ENCODE peak calls at places on chromosomes 16 and 17, in ten cellular contexts. A is thoracic aorta, L is aorta, X is psoas muscle, S is cardiac muscle cell, B is OCI-LY7, H is uterus, K is lower lobe of right lung, P is PC-9, W is GM23338. G is an unnamed sample. For H3K4me1, the result is how much of the 10 kb centered on the place peaks cover.

GRCh38 chr16:80693553-80693952 is 110.8 kb downstream of the CDYL2 start:
- DNase-seq in A (no peak), L (no peak), X (no peak), S (no peak), B (no peak), H (no peak), K (no peak), P (no peak), W (no peak), G (no peak)

GRCh38 chr16:85612801-85613608 is at the start of gene GSE1:
- DNase-seq in A (peak), L (peak), X (peak), S (peak), B (peak), H (peak), K (peak), P (peak), W (peak), G (peak)

GRCh38 chr17:51144266-51145022 is 8.9 kb upstream of the NME1 start:
- DNase-seq in A (no peak), L (no peak), X (no peak), S (no peak), B (no peak), H (no peak), K (no peak), P (no peak), W (no peak), G (peak)

GRCh38 chr16:69116911-69117310 is 11.5 kb downstream of the HAS3 start:
- DNase-seq in A (no peak), L (no peak), X (no peak), S (no peak), B (no peak), H (no peak), K (no peak), P (no peak), W (no peak), G (no peak)

GRCh38 chr17:27569257-27569722 is 61.7 kb upstream of the LGALS9 start:
- DNase-seq in A (no peak), L (no peak), X (peak), S (peak), B (peak), H (peak), K (peak), P (peak), W (peak), G (peak)

GRCh38 chr17:20068445-20068844 is 59.3 kb downstream of the SPECC1 start:
- DNase-seq in A (no peak), L (no peak), X (no peak), S (no peak), B (no peak), H (no peak), K (no peak), P (no peak), W (no peak), G (no peak)

GRCh38 chr16:64730261-64730660 is 391.6 kb downstream of the CDH11 start:
- DNase-seq in A (no peak), L (no peak), X (no peak), S (no peak), B (no peak), H (no peak), K (no peak), P (no peak), W (no peak), G (no peak)

GRCh38 chr16:27243725-27244362 is 24.7 kb downstream of the NSMCE1 start:
- DNase-seq in A (no peak), L (no peak), X (no peak), S (no peak), B (no peak), H (no peak), K (peak), P (no peak), W (no peak), G (no peak)

GRCh38 chr17:75557075-75557851 is 30.3 kb upstream of the MYO15B start:
- DNase-seq in A (no peak), L (no peak), X (no peak), S (peak), B (no peak), H (peak), K (peak), P (peak), W (no peak), G (peak)

GRCh38 chr16:55779391-55780094 is 53.4 kb downstream of the CES1 start:
- DNase-seq in A (no peak), L (no peak), X (no peak), S (no peak), B (no peak), H (no peak), K (no peak), P (no peak), W (no peak), G (no peak)

DNA sequence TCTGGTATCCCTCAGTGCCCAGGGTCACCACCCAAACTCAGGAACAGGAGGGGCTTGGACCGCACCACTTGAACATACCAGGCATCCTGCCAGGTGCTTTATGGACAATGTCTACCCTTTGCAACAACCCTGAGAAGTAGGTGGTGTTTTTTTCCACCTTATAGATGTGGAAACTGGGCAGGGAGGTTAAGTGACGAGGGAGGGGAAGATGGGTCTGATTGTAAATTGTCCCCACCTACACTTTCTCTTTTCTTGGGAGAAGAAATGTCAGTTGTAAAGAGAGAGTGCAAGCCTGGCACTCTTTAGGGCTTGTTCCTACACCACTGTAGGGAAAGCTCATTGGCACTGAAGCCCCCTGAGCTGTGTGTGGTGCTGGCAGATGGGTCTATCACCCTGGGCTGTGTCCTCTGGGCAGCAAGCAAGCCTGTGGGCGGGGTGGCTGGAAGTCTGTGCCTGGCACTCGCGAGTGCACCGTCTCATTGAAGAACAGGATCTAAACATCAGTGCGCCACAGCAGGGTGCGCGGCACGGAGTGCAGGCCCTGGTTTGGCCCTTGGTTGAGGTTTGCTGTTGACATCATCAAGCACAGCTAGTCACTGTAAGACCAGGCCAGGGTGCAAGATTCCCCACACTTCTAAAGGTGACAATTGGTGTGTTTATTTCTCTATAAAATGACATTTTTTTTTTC is 15.1 kb downstream of the NOD2 start:
- DNase-seq in A (no peak), L (no peak), X (no peak), S (no peak), B (no peak), H (no peak), K (peak), P (no peak), W (no peak), G (no peak)
- H3K4me1 ChIP-seq in A (under half), L (under half), X (under half), S (under half), B (under half), H (under half), K (under half), P (under half), W (under half), G (under half)

GRCh38 chr17:42989146-42989545 is 8.8 kb downstream of the RUNDC1 start:
- DNase-seq in A (no peak), L (no peak), X (no peak), S (no peak), B (no peak), H (no peak), K (no peak), P (no peak), W (no peak), G (no peak)

GRCh38 chr17:42989726-42990652 is 8.2 kb upstream of the RPL27 start:
- DNase-seq in A (no peak), L (no peak), X (no peak), S (no peak), B (no peak), H (no peak), K (no peak), P (no peak), W (no peak), G (no peak)

GRCh38 chr17:42992872-42993271 is 5.3 kb upstream of the RPL27 start:
- DNase-seq in A (no peak), L (no peak), X (no peak), S (no peak), B (no peak), H (no peak), K (no peak), P (no peak), W (no peak), G (no peak)

DNA sequence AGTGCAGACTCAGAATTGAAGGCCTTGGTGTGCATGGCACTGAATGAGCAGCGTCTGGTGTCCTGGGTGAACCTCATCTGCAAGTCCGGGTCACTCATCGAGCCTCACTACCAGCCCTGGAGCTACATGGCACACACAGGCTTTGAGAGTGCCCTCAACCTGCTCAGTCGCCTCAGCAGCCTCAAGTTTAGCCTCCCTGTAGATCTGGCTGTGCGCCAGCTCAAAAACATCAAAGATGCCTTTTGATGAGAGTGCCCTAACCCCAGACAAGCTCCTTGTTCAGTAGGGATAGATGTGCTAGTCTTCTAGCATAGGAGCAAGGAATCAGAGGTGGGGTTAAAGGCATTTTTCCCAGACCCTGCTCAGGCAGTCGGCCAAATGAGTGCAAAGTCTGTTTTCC is 6.7 kb upstream of the RPL27 start:
- DNase-seq in A (no peak), L (no peak), X (no peak), S (no peak), B (no peak), H (no peak), K (no peak), P (no peak), W (no peak), G (no peak)
- H3K27ac ChIP-seq in A (no peak), L (no peak), X (no peak), S (no peak), B (no peak), H (no peak), K (no peak), P (peak), W (no peak), G (no peak)

DNA sequence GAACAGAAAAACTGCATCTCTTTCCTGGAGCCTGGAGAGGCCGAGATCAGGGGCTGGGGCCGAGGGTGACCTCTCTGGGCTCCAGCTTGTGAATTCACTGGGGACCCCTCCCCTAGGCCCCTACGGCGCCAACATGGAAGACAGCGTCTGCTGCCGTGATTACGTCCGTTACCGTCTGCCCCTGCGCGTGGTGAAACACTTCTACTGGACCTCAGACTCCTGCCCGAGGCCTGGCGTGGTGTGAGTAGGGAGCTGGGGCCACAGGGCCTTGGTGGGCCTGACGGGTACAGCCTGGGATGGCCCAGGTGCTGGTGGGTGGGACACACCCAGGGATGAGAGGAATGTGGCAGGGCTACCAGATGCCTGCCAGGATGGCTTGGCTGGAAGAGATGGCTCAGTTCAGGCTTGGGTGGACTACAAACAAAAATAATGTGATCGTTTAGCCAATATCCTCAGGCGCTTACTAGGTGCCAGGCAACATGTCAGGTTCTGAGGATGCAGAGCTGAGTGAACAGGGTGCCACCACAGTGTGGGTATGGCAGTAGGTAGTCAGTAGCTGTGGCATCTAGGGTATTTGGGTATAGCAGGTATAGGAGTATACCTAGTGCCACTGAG is 1.8 kb downstream of the CCL22 start:
- DNase-seq in A (no peak), L (no peak), X (no peak), S (no peak), B (no peak), H (no peak), K (no peak), P (no peak), W (no peak), G (no peak)
- H3K4me3 ChIP-seq in A (no peak), L (no peak), X (no peak), S (no peak), B (no peak), H (no peak), K (no peak), P (no peak), W (no peak), G (no peak)

GRCh38 chr16:82259731-82260130 is 89.7 kb upstream of the MPHOSPH6 start:
- DNase-seq in A (no peak), L (no peak), X (no peak), S (no peak), B (no peak), H (no peak), K (no peak), P (no peak), W (no peak), G (no peak)
- H3K4me1 ChIP-seq in A (under half), L (under half), X (under half), S (under half), B (under half), H (under half), K (under half), P (under half), W (under half), G (under half)

GRCh38 chr17:32926183-32926582 is 1.8 kb upstream of the TMEM98 start:
- DNase-seq in A (no peak), L (no peak), X (no peak), S (no peak), B (no peak), H (no peak), K (no peak), P (no peak), W (no peak), G (no peak)
- H3K27ac ChIP-seq in A (no peak), L (no peak), X (no peak), S (no peak), B (no peak), H (no peak), K (no peak), P (no peak), W (no peak), G (no peak)

GRCh38 chr17:72852267-72852945 is 240.1 kb downstream of the SLC39A11 start:
- DNase-seq in A (no peak), L (no peak), X (no peak), S (no peak), B (no peak), H (no peak), K (no peak), P (no peak), W (no peak), G (no peak)
- H3K4me3 ChIP-seq in A (no peak), L (no peak), X (no peak), S (no peak), B (no peak), H (no peak), K (no peak), P (no peak), W (no peak), G (no peak)

DNA sequence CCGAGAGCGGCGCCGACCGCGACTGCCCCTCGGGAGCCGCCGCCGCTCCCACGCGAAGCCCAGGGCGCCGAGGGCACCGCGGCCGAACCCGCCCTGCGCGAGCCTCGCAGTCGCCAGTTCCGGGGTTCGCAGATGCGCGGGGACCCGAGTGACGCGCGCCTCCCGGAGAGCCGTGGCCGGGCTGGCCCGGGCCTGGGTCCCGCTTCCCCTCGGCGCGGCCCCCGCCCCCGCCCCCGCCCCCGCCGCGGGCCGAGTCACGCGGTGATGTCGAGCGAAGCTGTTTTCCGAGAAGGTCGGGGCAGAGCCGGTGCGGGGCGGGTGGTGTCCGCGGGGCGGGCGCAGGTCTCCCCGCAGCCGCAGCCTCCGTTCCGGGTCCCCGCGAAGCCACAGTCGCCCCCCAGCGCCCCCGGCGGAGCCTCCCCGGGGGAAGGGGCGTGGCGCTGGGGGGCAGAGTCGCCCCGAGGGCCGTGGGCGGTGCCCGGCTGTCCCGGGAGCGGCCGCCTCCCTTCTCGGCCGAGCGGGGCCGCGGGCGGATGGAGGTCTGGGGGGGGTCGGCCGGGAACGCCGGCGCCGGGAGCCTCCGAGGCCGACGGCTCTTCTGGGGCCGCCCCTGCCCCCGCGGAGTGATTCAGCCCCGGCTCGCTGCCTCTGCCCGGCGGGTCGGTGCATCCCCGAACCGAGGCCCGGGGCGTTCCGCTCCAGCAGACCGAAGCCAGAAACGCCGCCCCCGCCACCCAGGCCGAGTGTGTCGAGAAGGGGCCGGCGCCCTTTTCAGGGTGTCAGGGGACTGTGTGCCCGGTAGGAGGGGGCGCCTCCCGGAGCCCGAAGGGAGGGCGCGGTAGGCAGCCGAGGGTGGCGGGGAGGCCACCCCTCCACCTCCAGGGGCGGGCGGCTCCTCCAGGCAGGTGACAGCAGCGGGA is 1.5 kb downstream of the METRNL start:
- DNase-seq in A (no peak), L (peak), X (no peak), S (peak), B (peak), H (peak), K (peak), P (peak), W (peak), G (no peak)
- H3K4me1 ChIP-seq in A (half or more), L (under half), X (under half), S (under half), B (under half), H (under half), K (half or more), P (under half), W (under half), G (under half)

GRCh38 chr17:48427598-48427997 is 2.4 kb downstream of the SKAP1 start:
- DNase-seq in A (no peak), L (no peak), X (no peak), S (no peak), B (peak), H (no peak), K (no peak), P (no peak), W (no peak), G (peak)
- H3K27ac ChIP-seq in A (no peak), L (no peak), X (no peak), S (no peak), B (no peak), H (no peak), K (no peak), P (no peak), W (no peak), G (no peak)

GRCh38 chr16:19699472-19699871 is 18.6 kb downstream of the KNOP1 start:
- DNase-seq in A (no peak), L (peak), X (no peak), S (no peak), B (no peak), H (no peak), K (no peak), P (no peak), W (no peak), G (no peak)
- H3K4me3 ChIP-seq in A (no peak), L (no peak), X (no peak), S (no peak), B (no peak), H (no peak), K (no peak), P (no peak), W (no peak), G (no peak)

DNA sequence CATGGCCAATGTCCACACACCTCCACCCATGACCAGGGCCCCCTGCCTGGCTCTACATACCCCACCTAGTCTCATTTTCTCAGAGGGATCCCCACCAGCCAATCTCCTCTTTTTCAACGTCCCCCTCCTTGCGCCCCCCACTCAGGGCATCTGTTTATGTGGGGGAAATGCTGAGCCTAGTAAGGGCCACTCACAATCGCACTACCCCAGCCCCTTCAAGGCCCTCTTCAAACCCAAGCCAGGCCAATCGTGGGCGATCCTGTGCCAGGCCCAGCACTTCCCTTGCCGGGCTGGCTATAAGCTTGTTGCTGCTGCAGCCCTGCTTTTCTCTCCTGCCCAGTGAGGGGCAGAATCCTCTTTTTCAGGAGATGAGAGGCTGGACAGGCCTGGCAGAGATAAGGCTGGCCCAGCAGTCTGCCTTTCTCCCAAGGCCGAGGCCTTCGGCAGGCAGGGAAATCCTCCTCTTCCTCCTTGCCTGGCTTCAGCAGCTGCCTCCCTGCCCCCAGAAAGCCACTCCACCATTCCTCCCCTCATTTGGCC is 16.1 kb downstream of the HSD11B2 start:
- DNase-seq in A (no peak), L (no peak), X (no peak), S (no peak), B (no peak), H (no peak), K (no peak), P (no peak), W (no peak), G (no peak)
- H3K4me1 ChIP-seq in A (half or more), L (under half), X (half or more), S (under half), B (under half), H (half or more), K (half or more), P (under half), W (under half), G (under half)

G was measured in small intestine.